ENCODE peak calls at places on chromosomes 6 and 20, in five cellular contexts. L is GM12878, H is HAP-1, Q is cardiac muscle cell, C is brain microvascular endothelial cell. N is an unnamed sample.

GRCh38 chr6:158379336-158379735 is 67.1 kb downstream of the TULP4 start:
- DNase-seq in L (no peak), H (no peak), Q (no peak), C (no peak), N (no peak)

GRCh38 chr6:39080246-39080875 is 31.8 kb downstream of the GLP1R start:
- DNase-seq in L (no peak), H (no peak), Q (no peak), C (no peak), N (no peak)

GRCh38 chr6:15907914-15908518 is 220.9 kb upstream of the MYLIP start:
- DNase-seq in L (no peak), H (no peak), Q (no peak), C (no peak), N (no peak)

GRCh38 chr20:33791959-33792597 is 19.1 kb upstream of the CHMP4B start:
- DNase-seq in L (no peak), H (peak), Q (peak), C (peak), N (peak)

GRCh38 chr6:2850480-2851150 is 9.0 kb upstream of the SERPINB1 start:
- DNase-seq in L (no peak), H (no peak), Q (peak), C (peak), N (no peak)

GRCh38 chr6:2127484-2127911 is 117.9 kb downstream of the GMDS start:
- DNase-seq in L (peak), H (no peak), Q (peak), C (no peak), N (no peak)

GRCh38 chr20:61073376-61073775 is 178.7 kb upstream of the CDH4 start:
- DNase-seq in L (no peak), H (no peak), Q (no peak), C (no peak), N (no peak)

GRCh38 chr20:21137078-21137477 is 11.2 kb downstream of the KIZ start:
- DNase-seq in L (no peak), H (no peak), Q (no peak), C (no peak), N (no peak)

GRCh38 chr6:130020106-130020851 is 1.9 kb downstream of the L3MBTL3 start:
- DNase-seq in L (no peak), H (peak), Q (peak), C (no peak), N (no peak)

GRCh38 chr20:49821850-49822249 is 9.2 kb downstream of the SLC9A8 start:
- DNase-seq in L (no peak), H (no peak), Q (peak), C (peak), N (no peak)

GRCh38 chr6:120056085-120056484 is 706.5 kb upstream of the MAN1A1 start:
- DNase-seq in L (no peak), H (peak), Q (no peak), C (no peak), N (peak)

GRCh38 chr6:4059115-4059777 is 19.7 kb downstream of the FAM217A start:
- DNase-seq in L (no peak), H (no peak), Q (peak), C (peak), N (no peak)

GRCh38 chr6:89145962-89146747 is at the start of gene PM20D2:
- DNase-seq in L (no peak), H (peak), Q (peak), C (no peak), N (peak)

GRCh38 chr6:64733433-64733832 is 973.6 kb downstream of the EYS start:
- DNase-seq in L (no peak), H (no peak), Q (no peak), C (no peak), N (no peak)

GRCh38 chr6:6721606-6722005 is 133.1 kb downstream of the LY86 start:
- DNase-seq in L (no peak), H (no peak), Q (no peak), C (no peak), N (no peak)

GRCh38 chr6:148779142-148779562 is 32.3 kb downstream of the UST start:
- DNase-seq in L (no peak), H (no peak), Q (peak), C (no peak), N (no peak)

GRCh38 chr6:170128346-170128745 is 162.5 kb downstream of the DLL1 start:
- DNase-seq in L (no peak), H (no peak), Q (no peak), C (no peak), N (no peak)

GRCh38 chr6:86936834-86937218 is 502 bp upstream of the HTR1E start:
- DNase-seq in L (no peak), H (no peak), Q (no peak), C (no peak), N (no peak)
- H3K4me3 ChIP-seq in L (no peak), H (peak), Q (peak), C (no peak), N (no peak)

DNA sequence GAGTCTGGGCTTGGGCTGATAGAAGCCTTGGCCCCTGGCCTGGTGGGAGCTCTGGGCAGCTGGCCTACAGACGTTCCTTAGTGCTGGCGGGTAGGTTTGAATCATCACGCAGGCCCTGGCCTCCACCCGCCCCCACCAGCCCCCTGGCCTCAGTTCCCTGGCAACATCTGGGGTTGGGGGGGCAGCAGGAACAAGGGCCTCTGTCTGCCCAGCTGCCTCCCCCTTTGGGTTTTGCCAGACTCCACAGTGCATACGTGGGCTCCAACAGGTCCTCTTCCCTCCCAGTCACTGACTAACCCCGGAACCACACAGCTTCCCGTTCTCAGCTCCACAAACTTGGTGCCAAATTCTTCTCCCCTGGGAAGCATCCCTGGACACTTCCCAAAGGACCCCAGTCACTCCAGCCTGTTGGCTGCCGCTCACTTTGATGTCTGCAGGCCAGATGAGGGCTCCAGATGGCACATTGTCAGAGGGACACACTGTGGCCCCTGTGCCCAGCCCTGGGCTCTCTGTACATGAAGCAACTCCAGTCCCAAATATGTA is 957 bp upstream of the VEGFA start:
- DNase-seq in L (no peak), H (no peak), Q (peak), C (peak), N (no peak)
- H3K4me3 ChIP-seq in L (peak), H (peak), Q (no peak), C (no peak), N (no peak)

GRCh38 chr6:116036885-116037284 is 23.8 kb downstream of the FRK start:
- DNase-seq in L (no peak), H (no peak), Q (no peak), C (no peak), N (no peak)

GRCh38 chr6:116033687-116034303 is 26.9 kb downstream of the FRK start:
- DNase-seq in L (no peak), H (no peak), Q (no peak), C (no peak), N (no peak)

GRCh38 chr6:116035616-116036015 is 25.1 kb downstream of the FRK start:
- DNase-seq in L (no peak), H (no peak), Q (no peak), C (no peak), N (no peak)

GRCh38 chr6:116034327-116034726 is 26.4 kb downstream of the FRK start:
- DNase-seq in L (no peak), H (no peak), Q (peak), C (peak), N (no peak)

DNA sequence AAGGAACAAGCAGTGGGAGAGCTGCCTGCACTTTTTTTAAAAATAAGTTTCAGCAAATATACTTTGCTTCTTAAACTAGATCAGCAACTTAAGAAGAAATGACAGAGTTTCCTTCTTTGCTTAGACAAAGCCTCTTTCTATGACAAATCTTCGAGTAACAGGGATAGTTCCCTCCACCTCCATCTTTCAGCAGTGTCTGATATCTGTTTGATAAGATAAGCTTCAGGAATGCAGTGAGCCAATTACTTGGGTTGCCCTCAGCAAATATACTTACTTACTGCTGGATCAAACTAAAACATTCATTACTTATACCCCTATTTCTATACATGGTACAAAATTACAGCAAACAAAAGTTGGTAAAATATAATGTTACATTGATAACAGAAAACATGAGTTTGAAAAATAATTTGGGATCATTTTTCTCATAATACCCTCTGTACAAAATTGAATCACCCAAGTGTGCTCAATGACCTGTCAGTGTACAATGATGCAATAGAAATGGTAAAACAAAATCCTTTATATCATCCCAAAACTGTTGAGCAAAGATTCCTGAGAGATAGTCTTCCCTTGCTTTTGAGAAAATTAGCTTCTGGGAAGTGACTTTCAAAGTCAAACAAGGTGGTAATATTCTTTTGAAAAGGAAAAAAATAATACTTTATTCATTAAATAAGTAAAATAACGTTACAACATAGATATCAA is 24.5 kb downstream of the FRK start:
- DNase-seq in L (no peak), H (no peak), Q (no peak), C (no peak), N (no peak)
- H3K4me3 ChIP-seq in L (no peak), H (no peak), Q (no peak), C (no peak), N (no peak)

GRCh38 chr6:119028106-119028505 is 50.4 kb downstream of the FAM184A start:
- DNase-seq in L (no peak), H (no peak), Q (no peak), C (no peak), N (no peak)

GRCh38 chr6:119030759-119031158 is 47.7 kb downstream of the FAM184A start:
- DNase-seq in L (no peak), H (no peak), Q (no peak), C (no peak), N (no peak)

GRCh38 chr6:119026822-119027221 is 51.6 kb downstream of the FAM184A start:
- DNase-seq in L (no peak), H (no peak), Q (no peak), C (no peak), N (no peak)

GRCh38 chr6:119025793-119026192 is 52.7 kb downstream of the FAM184A start:
- DNase-seq in L (no peak), H (no peak), Q (no peak), C (no peak), N (no peak)

DNA sequence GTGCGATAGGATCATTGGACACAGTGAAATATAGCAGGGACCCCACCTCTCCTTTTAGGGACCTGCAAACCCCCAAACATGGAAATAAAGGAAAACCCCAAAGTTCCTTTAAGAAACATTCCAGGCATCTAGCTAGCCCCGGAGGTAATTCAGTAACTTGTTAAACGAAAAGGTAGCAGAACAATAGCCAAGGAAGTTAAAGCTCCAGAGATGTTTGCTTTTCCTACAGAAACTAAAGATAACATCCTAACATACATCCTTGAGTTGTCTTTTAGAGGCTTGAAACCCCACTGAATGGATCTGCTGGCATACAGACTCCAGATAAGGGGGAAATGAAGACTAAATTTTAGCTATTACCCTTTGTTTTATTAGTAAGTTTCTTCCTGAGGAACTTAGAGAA is 51.0 kb downstream of the FAM184A start:
- DNase-seq in L (no peak), H (no peak), Q (no peak), C (no peak), N (no peak)
- H3K4me3 ChIP-seq in L (no peak), H (no peak), Q (no peak), C (no peak), N (no peak)